ENCODE peak calls at places on chromosomes 2 and 18, in eight cellular contexts. P, Y, E, O, C, Z, M and D are unnamed samples.

GRCh38 chr2:219581346-219581745 is 9.2 kb downstream of the INHA start:
- DNase-seq in P (no peak), Y (no peak), E (no peak), O (no peak), C (no peak), Z (no peak), M (no peak), D (no peak)

GRCh38 chr18:63763831-63764600 is 11.2 kb upstream of the SERPINB7 start:
- DNase-seq in P (no peak), Y (no peak), E (no peak), O (no peak), C (no peak), Z (peak; percentile 70), M (peak; percentile 53), D (peak; percentile 79)

GRCh38 chr2:200467806-200468686 is 41.8 kb downstream of the KCTD18 start:
- DNase-seq in P (no peak), Y (no peak), E (no peak), O (no peak), C (no peak), Z (no peak), M (no peak), D (no peak)

GRCh38 chr2:112153179-112153490 is 14.9 kb downstream of the FBLN7 start:
- DNase-seq in P (no peak), Y (no peak), E (no peak), O (no peak), C (no peak), Z (no peak), M (no peak), D (no peak)

GRCh38 chr2:184040230-184040629 is 558.1 kb upstream of the ZNF804A start:
- DNase-seq in P (no peak), Y (no peak), E (no peak), O (no peak), C (no peak), Z (no peak), M (no peak), D (no peak)

GRCh38 chr2:172086349-172087190 is 1.3 kb downstream of the DLX1 start:
- DNase-seq in P (peak; percentile 60), Y (no peak), E (peak; percentile 44), O (peak; percentile 57), C (peak; percentile 59), Z (no peak), M (no peak), D (peak; percentile 73)

GRCh38 chr2:29749843-29750242 is 171.5 kb downstream of the ALK start:
- DNase-seq in P (no peak), Y (no peak), E (no peak), O (no peak), C (no peak), Z (no peak), M (peak; percentile 37), D (peak; percentile 60)

GRCh38 chr2:102376052-102376591 is 20.5 kb downstream of the IL18R1 start:
- DNase-seq in P (no peak), Y (no peak), E (no peak), O (no peak), C (no peak), Z (no peak), M (peak; percentile 8), D (no peak)

GRCh38 chr2:83106853-83107252 is 1352.2 kb downstream of the SUCLG1 start:
- DNase-seq in P (no peak), Y (no peak), E (no peak), O (no peak), C (no peak), Z (no peak), M (no peak), D (no peak)

GRCh38 chr18:76126327-76126726 is 368.7 kb downstream of the ZNF516 start:
- DNase-seq in P (no peak), Y (no peak), E (no peak), O (no peak), C (no peak), Z (no peak), M (no peak), D (no peak)

GRCh38 chr18:41745166-41746049 is 209.6 kb upstream of the PIK3C3 start:
- DNase-seq in P (peak; percentile 29), Y (peak; percentile 79), E (peak; percentile 23), O (no peak), C (no peak), Z (peak; percentile 28), M (peak; percentile 41), D (peak; percentile 67)

GRCh38 chr18:75165926-75166325 is 43.0 kb downstream of the PTGR3 start:
- DNase-seq in P (no peak), Y (no peak), E (no peak), O (no peak), C (no peak), Z (no peak), M (no peak), D (no peak)

GRCh38 chr2:220006152-220006551 is 378.7 kb downstream of the SLC4A3 start:
- DNase-seq in P (no peak), Y (peak; percentile 74), E (no peak), O (no peak), C (no peak), Z (peak; percentile 56), M (no peak), D (peak; percentile 49)

GRCh38 chr18:35289293-35290069 is 548 bp downstream of the ZSCAN30 start:
- DNase-seq in P (peak; percentile 45), Y (peak; percentile 20), E (peak; percentile 52), O (no peak), C (peak; percentile 35), Z (peak; percentile 2), M (peak; percentile 19), D (no peak)

GRCh38 chr2:147030966-147031760 is 813.7 kb upstream of the ACVR2A start:
- DNase-seq in P (no peak), Y (peak; percentile 60), E (no peak), O (no peak), C (no peak), Z (peak; percentile 68), M (peak; percentile 71), D (peak; percentile 55)
- H3K4me3 ChIP-seq in P (no peak overlapping the region), Y (no peak overlapping the region), E (no peak overlapping the region), O (no peak overlapping the region), C (no peak overlapping the region), Z (no peak overlapping the region), M (no peak overlapping the region), D (no peak overlapping the region)

GRCh38 chr2:86074811-86075210 is 30.9 kb downstream of the POLR1A start:
- DNase-seq in P (no peak), Y (no peak), E (no peak), O (no peak), C (no peak), Z (no peak), M (no peak), D (no peak)

GRCh38 chr2:86081724-86082123 is 24.0 kb downstream of the POLR1A start:
- DNase-seq in P (no peak), Y (no peak), E (no peak), O (no peak), C (no peak), Z (no peak), M (peak; percentile 39), D (peak; percentile 58)

GRCh38 chr2:86078801-86079545 is 26.7 kb downstream of the POLR1A start:
- DNase-seq in P (peak; percentile 35), Y (peak; percentile 72), E (peak; percentile 44), O (no peak), C (peak; percentile 42), Z (peak; percentile 16), M (peak; percentile 67), D (peak; percentile 65)

GRCh38 chr2:86082768-86083167 is 22.9 kb downstream of the POLR1A start:
- DNase-seq in P (no peak), Y (no peak), E (no peak), O (no peak), C (no peak), Z (no peak), M (no peak), D (no peak)

DNA sequence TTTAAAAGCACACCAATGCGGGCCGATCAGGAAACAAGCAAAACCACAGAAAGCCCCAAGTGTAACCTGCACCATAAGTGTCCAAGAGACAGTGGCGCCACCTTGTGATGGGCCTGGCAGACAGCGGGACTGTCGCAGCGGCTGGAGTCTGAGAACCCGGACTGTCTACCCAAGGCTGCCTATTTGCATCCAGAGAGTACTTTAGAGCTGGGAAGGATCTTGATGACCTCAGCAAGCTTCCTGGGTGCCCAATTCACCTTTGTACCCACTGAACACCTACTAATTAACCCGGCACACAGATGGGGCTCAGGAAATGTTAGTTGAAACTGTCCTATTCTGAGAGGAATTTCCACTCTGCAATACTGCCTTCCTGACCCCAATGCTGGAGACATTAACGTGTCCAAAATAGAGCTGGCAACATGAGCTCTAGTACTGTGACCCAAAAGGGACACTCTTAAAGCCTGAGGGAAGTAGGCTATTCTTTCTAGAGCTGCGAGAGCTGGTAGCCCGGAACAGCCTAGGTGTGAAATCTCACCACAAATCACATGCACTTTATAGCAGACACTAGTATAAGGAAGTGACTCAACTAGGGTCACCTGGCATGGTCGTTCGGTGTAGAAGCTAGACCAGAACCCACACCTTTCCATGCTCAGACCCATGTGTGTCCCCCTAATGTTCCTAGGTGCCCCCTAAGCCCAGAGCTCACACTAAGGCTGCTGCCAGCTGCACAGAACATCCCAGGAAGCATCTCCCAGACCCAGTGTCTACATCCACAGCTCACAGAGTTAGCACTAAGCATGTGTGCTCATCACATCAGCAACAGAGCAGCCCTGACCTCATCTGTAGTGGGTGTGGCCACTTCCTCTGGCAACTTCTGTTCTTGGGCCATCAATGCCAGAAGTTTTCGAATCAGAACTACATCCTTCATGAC is 25.4 kb downstream of the POLR1A start:
- DNase-seq in P (peak; percentile 83), Y (peak; percentile 80), E (peak; percentile 91), O (peak; percentile 89), C (peak; percentile 87), Z (peak; percentile 30), M (peak; percentile 50), D (peak; percentile 71)
- TF ChIP-seq CTCF in P (peak; percentile 81), Y (peak; percentile 86), E (peak; percentile 87), O (peak; percentile 86), C (peak; percentile 69), Z (peak; percentile 70), M (peak; percentile 91), D (peak; percentile 85)

GRCh38 chr2:225009768-225010167 is 32.5 kb downstream of the DOCK10 start:
- DNase-seq in P (no peak), Y (no peak), E (no peak), O (no peak), C (no peak), Z (no peak), M (no peak), D (peak; percentile 17)
- H3K4me3 ChIP-seq in P (no peak overlapping the region), Y (no peak overlapping the region), E (no peak overlapping the region), O (no peak overlapping the region), C (no peak overlapping the region), Z (no peak overlapping the region), M (no peak overlapping the region), D (no peak overlapping the region)

GRCh38 chr2:223696719-223697118 is 94.6 kb upstream of the SCG2 start:
- DNase-seq in P (no peak), Y (no peak), E (no peak), O (no peak), C (no peak), Z (peak; percentile 97), M (peak; percentile 88), D (peak; percentile 84)

GRCh38 chr2:223697921-223698645 is 95.9 kb upstream of the SCG2 start:
- DNase-seq in P (no peak), Y (no peak), E (no peak), O (no peak), C (no peak), Z (peak; percentile 98), M (peak; percentile 25), D (peak; percentile 74)

GRCh38 chr2:223688094-223688835 is 86.1 kb upstream of the SCG2 start:
- DNase-seq in P (no peak), Y (no peak), E (no peak), O (no peak), C (no peak), Z (no peak), M (no peak), D (no peak)

GRCh38 chr2:223697316-223697875 is 95.2 kb upstream of the SCG2 start:
- DNase-seq in P (no peak), Y (no peak), E (no peak), O (no peak), C (no peak), Z (no peak), M (no peak), D (no peak)

GRCh38 chr2:223692227-223692947 is 90.2 kb upstream of the SCG2 start:
- DNase-seq in P (no peak), Y (peak; percentile 76), E (peak; percentile 10), O (no peak), C (no peak), Z (peak; percentile 60), M (peak; percentile 51), D (peak; percentile 61)
- TF ChIP-seq CTCF in P (peak; percentile 42), Y (peak; percentile 82), E (no peak), O (peak; percentile 35), C (no peak), Z (peak; percentile 92), M (peak; percentile 64), D (peak; percentile 89)